ENCODE peak calls at places on chromosomes 13 and 19, in nine cellular contexts. G is stimulated activated naive B cell treated with anti-CD40 and anti-IgM and Interleukin-4, amounts not matched to agents 10 μg/mL and 1 μg/mL and 100 μg/mL, for 72 hours; B is activated T-helper 1 cell treated with anti-CD3 and anti-CD28 coated beads, Interleukin-2, amount 50 U/mL, for 16 hours; S is GM23248; N is heart right ventricle; R is EH; V is nucleus accumbens; T is stomach; Q is T-helper 2 cell. C is an unnamed sample.

GRCh38 chr19:4083677-4084546 is 17.2 kb upstream of the ZBTB7A start:
- DNase-seq in T (peak; percentile 89), B (no peak), Q (peak; percentile 50), S (no peak), N (no peak), G (peak; percentile 45), V (no peak), R (no peak), C (no peak)

GRCh38 chr19:5354403-5354802 is 13.8 kb upstream of the PTPRS start:
- DNase-seq in B (no peak), Q (no peak), V (no peak), T (no peak), G (peak; percentile 11), N (no peak), R (peak; percentile 29), S (peak; percentile 33), C (no peak)

GRCh38 chr19:49361438-49362047 is 673 bp downstream of the TEAD2 start:
- DNase-seq in T (peak; percentile 80), B (no peak), S (peak; percentile 75), R (peak; percentile 88), Q (no peak), V (no peak), G (no peak), N (peak; percentile 89), C (no peak)

GRCh38 chr19:9313756-9314155 is 4.1 kb upstream of the ZNF699 start:
- DNase-seq in Q (no peak), G (no peak), V (no peak), N (no peak), T (no peak), S (no peak), B (no peak), R (no peak), C (no peak)

GRCh38 chr19:19490247-19490968 is 24.9 kb downstream of the TSSK6 start:
- DNase-seq in V (peak; percentile 76), B (peak; percentile 67), Q (peak; percentile 85), G (peak; percentile 67), T (peak; percentile 79), R (peak; percentile 82), S (peak; percentile 88), N (peak; percentile 57), C (peak; percentile 51)

GRCh38 chr19:30060872-30061556 is 119.0 kb downstream of the URI1 start:
- DNase-seq in B (no peak), T (no peak), S (no peak), V (no peak), G (no peak), N (no peak), Q (no peak), R (no peak), C (no peak)

GRCh38 chr13:50393641-50394040 is 378.4 kb downstream of the KCNRG start:
- DNase-seq in S (no peak), R (no peak), T (no peak), G (no peak), V (no peak), B (no peak), N (peak; percentile 17), Q (no peak), C (no peak)

GRCh38 chr19:57850553-57851017 is 926 bp downstream of the ZNF587 start:
- DNase-seq in S (peak; percentile 63), Q (peak; percentile 46), B (no peak), N (no peak), T (peak; percentile 56), V (no peak), R (peak; percentile 27), G (no peak), C (no peak)

GRCh38 chr13:29722415-29722814 is 126.9 kb upstream of the SLC7A1 start:
- DNase-seq in R (no peak), S (no peak), Q (no peak), B (no peak), N (no peak), T (no peak), V (no peak), G (no peak), C (no peak)

C was measured in GM12878.